ENCODE peak calls at places on chromosome 15, in four cellular contexts. One of them, this sample, is unnamed.

GRCh38 chr15:58909616-58910015 is 23.9 kb downstream of the SLTM start:
- DNase-seq in endothelial cell of umbilical vein: no peak
- DNase-seq in transverse colon: no peak
- DNase-seq in gastrocnemius medialis: no peak
- DNase-seq in this sample: no peak

GRCh38 chr15:97425596-97425995 is 534.9 kb upstream of the ARRDC4 start:
- DNase-seq in transverse colon: no peak
- DNase-seq in gastrocnemius medialis: no peak
- DNase-seq in endothelial cell of umbilical vein: no peak
- DNase-seq in this sample: no peak

GRCh38 chr15:34709866-34710265 is 44.9 kb downstream of the GJD2 start:
- DNase-seq in endothelial cell of umbilical vein: no peak
- DNase-seq in transverse colon: no peak
- DNase-seq in gastrocnemius medialis: no peak
- DNase-seq in this sample: no peak

GRCh38 chr15:47384316-47384715 is 333.0 kb upstream of the SEMA6D start:
- DNase-seq in gastrocnemius medialis: peak
- DNase-seq in transverse colon: no peak
- DNase-seq in endothelial cell of umbilical vein: peak
- DNase-seq in this sample: no peak

GRCh38 chr15:34813446-34814190 is 18.3 kb upstream of the ACTC1 start:
- DNase-seq in gastrocnemius medialis: no peak
- DNase-seq in transverse colon: no peak
- DNase-seq in endothelial cell of umbilical vein: no peak
- DNase-seq in this sample: no peak

GRCh38 chr15:31352911-31353811 is 26.5 kb downstream of the KLF13 start:
- DNase-seq in gastrocnemius medialis: peak
- DNase-seq in endothelial cell of umbilical vein: peak
- DNase-seq in transverse colon: peak
- DNase-seq in this sample: no peak

GRCh38 chr15:41341519-41341918 is 8.8 kb downstream of the NUSAP1 start:
- DNase-seq in gastrocnemius medialis: no peak
- DNase-seq in transverse colon: no peak
- DNase-seq in endothelial cell of umbilical vein: no peak
- DNase-seq in this sample: no peak

GRCh38 chr15:97652700-97653167 is 307.8 kb upstream of the ARRDC4 start:
- DNase-seq in gastrocnemius medialis: peak
- DNase-seq in transverse colon: peak
- DNase-seq in endothelial cell of umbilical vein: peak
- DNase-seq in this sample: no peak

GRCh38 chr15:28975766-28976179 is 90.0 kb downstream of the APBA2 start:
- DNase-seq in gastrocnemius medialis: no peak
- DNase-seq in transverse colon: peak
- DNase-seq in endothelial cell of umbilical vein: peak
- DNase-seq in this sample: peak

GRCh38 chr15:39125904-39126303 is 455.0 kb upstream of the THBS1 start:
- DNase-seq in endothelial cell of umbilical vein: peak
- DNase-seq in gastrocnemius medialis: no peak
- DNase-seq in transverse colon: peak
- DNase-seq in this sample: peak

GRCh38 chr15:31342781-31343626 is 16.4 kb downstream of the KLF13 start:
- DNase-seq in gastrocnemius medialis: no peak
- DNase-seq in transverse colon: no peak
- DNase-seq in endothelial cell of umbilical vein: peak
- DNase-seq in this sample: no peak

GRCh38 chr15:61281328-61281727 is 52.2 kb upstream of the RORA start:
- DNase-seq in gastrocnemius medialis: no peak
- DNase-seq in endothelial cell of umbilical vein: no peak
- DNase-seq in transverse colon: no peak
- DNase-seq in this sample: no peak

GRCh38 chr15:49418811-49419210 is 4.2 kb upstream of the FGF7 start:
- DNase-seq in transverse colon: no peak
- DNase-seq in endothelial cell of umbilical vein: no peak
- DNase-seq in gastrocnemius medialis: no peak
- DNase-seq in this sample: no peak

GRCh38 chr15:69548771-69549170 is 96.2 kb downstream of the RPLP1 start:
- DNase-seq in endothelial cell of umbilical vein: no peak
- DNase-seq in gastrocnemius medialis: peak
- DNase-seq in transverse colon: no peak
- DNase-seq in this sample: no peak

GRCh38 chr15:77527164-77527778 is 105.4 kb downstream of the LINGO1 start:
- DNase-seq in transverse colon: no peak
- DNase-seq in gastrocnemius medialis: no peak
- DNase-seq in endothelial cell of umbilical vein: no peak
- DNase-seq in this sample: no peak

GRCh38 chr15:82648257-82649103 is 1.3 kb upstream of the CPEB1 start:
- DNase-seq in endothelial cell of umbilical vein: no peak
- DNase-seq in gastrocnemius medialis: no peak
- DNase-seq in transverse colon: no peak
- DNase-seq in this sample: peak

GRCh38 chr15:98207928-98208327 is 247.4 kb downstream of the ARRDC4 start:
- DNase-seq in gastrocnemius medialis: no peak
- DNase-seq in endothelial cell of umbilical vein: no peak
- DNase-seq in transverse colon: no peak
- DNase-seq in this sample: no peak

GRCh38 chr15:57586661-57587404 is 4.9 kb upstream of the MYZAP start:
- DNase-seq in transverse colon: no peak
- DNase-seq in endothelial cell of umbilical vein: no peak
- DNase-seq in gastrocnemius medialis: no peak
- DNase-seq in this sample: no peak

GRCh38 chr15:56456229-56456628 is 8.7 kb downstream of the MNS1 start:
- DNase-seq in gastrocnemius medialis: no peak
- DNase-seq in transverse colon: no peak
- DNase-seq in endothelial cell of umbilical vein: no peak
- DNase-seq in this sample: no peak

DNA sequence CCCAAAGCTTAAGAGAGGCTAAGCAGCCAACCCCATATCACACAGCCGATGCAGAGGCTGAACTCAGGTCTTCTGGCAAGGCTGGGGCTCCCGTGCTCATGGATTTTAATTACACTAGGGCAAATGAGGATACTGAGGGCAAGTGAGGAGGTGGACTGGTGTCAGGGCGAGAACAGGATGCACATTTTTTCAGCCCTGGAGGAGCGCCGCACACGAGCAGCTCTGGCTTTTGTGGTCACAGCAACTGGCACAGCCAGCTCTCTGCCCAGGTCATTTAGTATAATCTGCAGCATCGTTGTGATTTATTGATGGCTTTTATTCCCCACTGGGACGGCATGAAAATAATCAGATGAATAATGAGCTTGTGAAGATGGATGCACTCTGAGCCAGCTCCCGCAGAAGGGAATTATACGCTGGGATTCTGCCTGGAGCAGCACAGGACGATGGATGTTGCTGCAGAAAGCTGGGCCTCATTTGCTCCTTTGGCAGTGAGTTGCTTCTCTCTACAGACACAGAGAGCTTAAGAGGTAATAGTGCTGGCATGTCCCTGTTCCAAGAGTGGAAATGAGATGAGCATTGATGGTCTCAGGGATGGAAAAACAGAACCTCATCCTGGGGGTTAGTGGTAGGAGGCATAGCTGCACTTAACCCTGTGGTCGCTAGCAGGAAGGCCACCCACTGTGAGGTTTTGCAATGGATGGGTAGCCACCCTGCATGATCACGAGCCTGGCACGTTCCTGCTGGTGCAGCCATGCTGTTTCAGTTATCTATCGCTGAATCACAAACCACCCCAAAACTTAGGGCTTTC is 135.4 kb downstream of the UACA start:
- DNase-seq in gastrocnemius medialis: no peak
- DNase-seq in endothelial cell of umbilical vein: no peak
- DNase-seq in transverse colon: no peak
- DNase-seq in this sample: peak
- TF ChIP-seq POLR2A in gastrocnemius medialis: no peak
- TF ChIP-seq POLR2A in endothelial cell of umbilical vein: no peak
- TF ChIP-seq POLR2A in transverse colon: no peak
- TF ChIP-seq POLR2A in this sample: no peak

GRCh38 chr15:88911766-88912118 is 1.4 kb downstream of the MFGE8 start:
- DNase-seq in endothelial cell of umbilical vein: no peak
- DNase-seq in gastrocnemius medialis: peak
- DNase-seq in transverse colon: no peak
- DNase-seq in this sample: no peak

GRCh38 chr15:88913850-88914169 is 631 bp upstream of the MFGE8 start:
- DNase-seq in transverse colon: no peak
- DNase-seq in endothelial cell of umbilical vein: no peak
- DNase-seq in gastrocnemius medialis: no peak
- DNase-seq in this sample: no peak

GRCh38 chr15:88912500-88912921 is 668 bp downstream of the MFGE8 start:
- DNase-seq in transverse colon: no peak
- DNase-seq in endothelial cell of umbilical vein: no peak
- DNase-seq in gastrocnemius medialis: no peak
- DNase-seq in this sample: no peak

GRCh38 chr15:88915354-88915753 is 2.2 kb upstream of the MFGE8 start:
- DNase-seq in endothelial cell of umbilical vein: no peak
- DNase-seq in gastrocnemius medialis: no peak
- DNase-seq in transverse colon: no peak
- DNase-seq in this sample: no peak

GRCh38 chr15:88913017-88913849 is at the start of gene MFGE8:
- DNase-seq in endothelial cell of umbilical vein: peak
- DNase-seq in transverse colon: peak
- DNase-seq in gastrocnemius medialis: peak
- DNase-seq in this sample: peak
- TF ChIP-seq POLR2A in endothelial cell of umbilical vein: peak
- TF ChIP-seq POLR2A in transverse colon: peak
- TF ChIP-seq POLR2A in gastrocnemius medialis: peak
- TF ChIP-seq POLR2A in this sample: peak

GRCh38 chr15:85795320-85795668 is 569 bp upstream of the KLHL25 start:
- DNase-seq in endothelial cell of umbilical vein: no peak
- DNase-seq in gastrocnemius medialis: no peak
- DNase-seq in transverse colon: no peak
- DNase-seq in this sample: no peak

GRCh38 chr15:85795669-85796305 is 1.1 kb upstream of the KLHL25 start:
- DNase-seq in endothelial cell of umbilical vein: no peak
- DNase-seq in transverse colon: peak
- DNase-seq in gastrocnemius medialis: no peak
- DNase-seq in this sample: no peak

GRCh38 chr15:85793641-85794597 is 806 bp downstream of the KLHL25 start:
- DNase-seq in endothelial cell of umbilical vein: peak
- DNase-seq in gastrocnemius medialis: peak
- DNase-seq in transverse colon: peak
- DNase-seq in this sample: peak

GRCh38 chr15:85792872-85793621 is 1.7 kb downstream of the KLHL25 start:
- DNase-seq in gastrocnemius medialis: no peak
- DNase-seq in transverse colon: no peak
- DNase-seq in endothelial cell of umbilical vein: no peak
- DNase-seq in this sample: no peak

DNA sequence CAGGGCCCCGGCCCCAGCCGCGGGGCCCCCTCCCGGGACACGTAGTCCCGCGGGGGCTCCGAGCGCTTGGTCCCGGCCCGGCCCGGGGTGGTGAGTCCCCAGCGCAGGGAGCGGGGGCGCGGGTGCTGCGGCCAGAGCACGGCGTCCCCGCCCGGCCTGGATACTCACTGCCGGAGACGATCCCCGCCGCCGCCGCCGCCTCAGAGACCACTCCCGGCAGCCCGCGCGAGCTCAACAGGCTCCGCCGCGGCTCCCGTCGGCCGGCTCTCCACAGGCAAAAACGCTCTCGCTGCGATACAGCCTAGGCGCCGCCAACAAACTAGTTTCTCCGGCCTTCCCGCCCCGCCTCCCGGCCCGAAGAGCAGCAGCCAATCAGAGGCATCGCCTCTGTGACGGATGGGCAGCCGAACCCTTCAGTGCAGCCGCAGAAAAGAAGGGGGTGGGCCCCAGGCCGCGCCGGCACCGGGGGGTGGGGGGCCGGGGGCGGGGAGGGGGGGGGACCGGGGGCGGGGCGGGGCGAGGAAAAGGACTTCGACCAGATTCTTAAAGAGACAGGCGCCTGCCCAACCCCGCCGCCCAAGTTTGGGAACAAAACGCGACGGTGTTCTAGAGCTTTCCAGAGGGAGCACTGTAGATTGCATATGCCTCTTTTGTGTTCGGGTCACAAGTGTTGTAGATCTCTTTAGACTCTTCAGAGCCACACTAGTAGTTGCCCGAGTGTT is at the start of gene KLHL25:
- DNase-seq in transverse colon: peak
- DNase-seq in endothelial cell of umbilical vein: peak
- DNase-seq in gastrocnemius medialis: peak
- DNase-seq in this sample: peak
- TF ChIP-seq POLR2A in transverse colon: peak
- TF ChIP-seq POLR2A in endothelial cell of umbilical vein: peak
- TF ChIP-seq POLR2A in gastrocnemius medialis: peak
- TF ChIP-seq POLR2A in this sample: no peak

DNA sequence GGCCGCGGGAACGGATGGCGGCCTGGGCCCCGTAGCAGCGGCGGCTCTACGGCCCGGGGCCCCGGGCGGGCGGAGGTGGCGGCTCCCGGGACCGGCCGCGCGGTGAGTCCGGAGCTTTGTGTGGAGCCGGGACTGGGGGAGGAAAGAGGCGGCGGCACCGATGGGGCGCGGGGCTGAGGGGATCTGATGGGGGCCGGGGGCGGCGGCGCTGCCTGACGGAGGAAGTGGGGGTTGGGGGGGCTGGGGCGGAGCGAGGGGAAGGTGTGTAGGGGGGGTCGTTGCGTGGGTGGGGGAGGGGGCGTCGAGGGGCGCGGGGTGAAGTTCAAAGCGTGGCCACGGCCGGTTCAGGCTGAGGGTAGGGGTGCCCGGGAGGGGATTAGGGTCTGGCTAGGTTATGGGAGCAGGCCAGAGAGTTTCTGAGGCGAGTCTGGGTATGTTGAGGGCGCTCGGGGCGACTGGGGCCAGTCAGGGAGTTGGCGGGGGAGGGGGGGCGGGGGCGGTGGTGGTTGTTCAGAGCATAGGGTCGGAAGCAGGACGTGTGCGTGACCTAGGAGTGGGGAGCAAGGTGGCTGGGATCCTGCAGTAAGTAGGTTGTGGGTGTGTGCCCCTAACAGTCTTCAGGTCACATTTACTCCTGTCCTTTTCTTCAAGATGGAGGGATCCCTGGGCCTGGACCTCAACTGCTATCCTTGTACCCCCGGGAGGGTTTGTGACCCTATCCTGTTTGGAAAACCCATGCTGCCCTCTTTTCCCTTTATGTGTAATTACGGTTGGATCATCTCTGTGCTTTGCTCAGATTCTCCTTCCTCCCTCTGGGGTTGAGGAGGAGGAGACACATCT is 579 bp downstream of the ZNF609 start:
- DNase-seq in transverse colon: peak
- DNase-seq in gastrocnemius medialis: peak
- DNase-seq in endothelial cell of umbilical vein: peak
- DNase-seq in this sample: peak
- TF ChIP-seq POLR2A in transverse colon: peak
- TF ChIP-seq POLR2A in gastrocnemius medialis: peak
- TF ChIP-seq POLR2A in endothelial cell of umbilical vein: no peak
- TF ChIP-seq POLR2A in this sample: no peak

This sample was measured in erythroblast.